ENCODE peak calls at places on chromosomes 2 and 18, in eight cellular contexts. F, J, M, K, B, I, Y and V are unnamed samples.

GRCh38 chr2:98708396-98709186 is 22.3 kb downstream of the MGAT4A start:
- DNase-seq in F (no peak), M (no peak), K (no peak), I (no peak), Y (no peak), B (no peak), J (no peak), V (no peak)

GRCh38 chr2:212995920-212996319 is 155.5 kb downstream of the IKZF2 start:
- DNase-seq in B (no peak), J (no peak), M (no peak), F (no peak), K (no peak), I (no peak), Y (no peak), V (no peak)

GRCh38 chr2:184302506-184302905 is 295.8 kb upstream of the ZNF804A start:
- DNase-seq in B (no peak), K (no peak), M (no peak), I (no peak), J (no peak), Y (no peak), F (no peak), V (no peak)

GRCh38 chr18:45617284-45617683 is 2.0 kb downstream of the SLC14A2 start:
- DNase-seq in M (no peak), F (peak; percentile 74), J (peak; percentile 62), K (peak; percentile 94), Y (no peak), B (peak; percentile 89), I (peak; percentile 62), V (peak; percentile 95)

GRCh38 chr2:240920783-240921231 is 14.7 kb downstream of the CROCC2 start:
- DNase-seq in B (peak; percentile 55), I (peak; percentile 17), F (no peak), J (no peak), M (peak; percentile 10), K (peak; percentile 58), Y (no peak), V (peak; percentile 59)

GRCh38 chr18:79987566-79987965 is 797 bp downstream of the TXNL4A start:
- DNase-seq in M (no peak), I (no peak), Y (no peak), B (no peak), K (no peak), F (no peak), J (no peak), V (no peak)

GRCh38 chr2:45006041-45006941 is 3.0 kb downstream of the SIX2 start:
- DNase-seq in K (no peak), B (no peak), Y (no peak), M (peak; percentile 58), F (no peak), J (no peak), I (no peak), V (no peak)

GRCh38 chr2:10132596-10132995 is 10.1 kb downstream of the RRM2 start:
- DNase-seq in I (no peak), F (no peak), Y (no peak), K (no peak), M (peak; percentile 51), J (no peak), B (no peak), V (no peak)

DNA sequence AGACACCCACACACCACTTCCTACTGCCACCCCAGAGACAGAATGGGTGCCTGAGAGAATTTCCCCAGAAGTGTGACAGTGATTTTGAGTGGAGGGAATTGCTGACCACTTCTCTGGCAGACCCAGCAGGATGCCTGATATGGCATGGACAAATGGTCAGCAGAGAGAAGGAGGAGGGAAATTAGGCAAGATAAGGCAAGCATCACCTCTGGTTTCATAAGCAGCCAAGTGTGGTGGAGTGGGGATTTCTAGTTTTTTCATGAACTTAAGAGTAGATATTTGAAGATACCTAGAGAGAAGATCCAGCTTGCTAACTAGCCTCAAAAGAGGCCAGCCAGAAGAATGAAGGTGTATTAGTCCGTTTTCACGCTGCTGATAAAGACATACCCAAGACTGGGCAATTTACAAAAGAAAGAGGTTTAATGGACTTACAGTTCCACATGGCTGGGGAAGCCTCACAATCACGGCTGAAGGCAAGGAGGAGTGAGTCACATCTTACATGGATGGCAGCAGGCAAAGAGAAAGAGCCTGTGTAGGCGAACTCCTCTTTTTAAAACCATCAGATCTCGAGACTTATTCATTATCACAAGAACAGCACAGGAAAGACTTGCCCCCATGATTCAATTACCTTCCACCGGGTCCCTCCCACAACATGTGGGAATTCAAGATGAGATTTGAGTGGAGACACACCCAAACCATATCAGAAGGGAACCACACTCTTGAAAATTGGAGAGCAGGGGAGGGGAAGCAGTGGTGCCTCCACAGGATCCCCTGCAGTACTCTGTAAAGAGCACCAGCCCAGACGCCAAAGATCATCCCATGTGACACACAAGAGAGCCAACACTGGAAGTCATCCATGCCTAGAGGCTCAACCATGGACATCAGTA is 64.2 kb downstream of the RBM43 start:
- DNase-seq in F (no peak), I (no peak), J (no peak), B (no peak), M (no peak), K (no peak), Y (no peak), V (no peak)
- H3K4me1 ChIP-seq in F (no peaks in the 10 kb centered on the region), I (no peaks in the 10 kb centered on the region), J (no peaks in the 10 kb centered on the region), B (no peaks in the 10 kb centered on the region), M (no peaks in the 10 kb centered on the region), K (no peaks in the 10 kb centered on the region), Y (peaks cover 12% of the 10 kb centered on the region), V (no peaks in the 10 kb centered on the region)

GRCh38 chr2:235042576-235043515 is 91.0 kb downstream of the SH3BP4 start:
- DNase-seq in F (no peak), B (no peak), I (no peak), K (no peak), M (no peak), Y (no peak), J (no peak), V (no peak)

GRCh38 chr2:235043762-235044500 is 92.1 kb downstream of the SH3BP4 start:
- DNase-seq in K (no peak), I (no peak), M (no peak), F (no peak), J (peak; percentile 39), B (no peak), Y (no peak), V (no peak)

GRCh38 chr2:235045336-235045972 is 93.6 kb downstream of the SH3BP4 start:
- DNase-seq in K (no peak), M (no peak), I (no peak), F (no peak), Y (no peak), J (no peak), B (no peak), V (no peak)

GRCh38 chr2:235045973-235046343 is 94.1 kb downstream of the SH3BP4 start:
- DNase-seq in I (no peak), B (no peak), K (no peak), J (no peak), Y (no peak), M (no peak), F (no peak), V (no peak)

GRCh38 chr2:235044501-235045271 is 92.9 kb downstream of the SH3BP4 start:
- DNase-seq in F (no peak), B (no peak), Y (no peak), M (no peak), J (no peak), K (no peak), I (no peak), V (no peak)
- H3K4me3 ChIP-seq in F (no peak overlapping the region), B (no peak overlapping the region), Y (no peak overlapping the region), M (no peak overlapping the region), J (no peak overlapping the region), K (no peak overlapping the region), I (no peak overlapping the region), V (no peak overlapping the region)

GRCh38 chr2:236375973-236376476 is 111.8 kb upstream of the ASB18 start:
- DNase-seq in B (peak; percentile 11), K (no peak), J (no peak), I (no peak), M (no peak), F (no peak), Y (no peak), V (no peak)

GRCh38 chr2:236376566-236377244 is 112.5 kb upstream of the ASB18 start:
- DNase-seq in F (no peak), I (no peak), M (no peak), J (no peak), B (no peak), K (no peak), Y (no peak), V (no peak)

GRCh38 chr2:236378851-236379250 is 114.6 kb upstream of the ASB18 start:
- DNase-seq in B (peak; percentile 44), J (no peak), F (no peak), K (no peak), Y (no peak), I (no peak), M (no peak), V (no peak)

GRCh38 chr2:236380051-236380612 is 115.9 kb upstream of the ASB18 start:
- DNase-seq in F (no peak), M (no peak), Y (no peak), J (no peak), B (no peak), I (no peak), K (no peak), V (no peak)
- H3K27ac ChIP-seq in F (no peak overlapping the region), M (no peak overlapping the region), Y (no peak overlapping the region), J (no peak overlapping the region), B (no peak overlapping the region), I (no peak overlapping the region), K (no peak overlapping the region), V (no peak overlapping the region)

GRCh38 chr2:239114616-239115265 is 266.9 kb downstream of the TWIST2 start:
- DNase-seq in F (no peak), I (no peak), B (no peak), J (no peak), M (no peak), K (no peak), Y (no peak), V (no peak)

GRCh38 chr2:239113164-239113563 is 265.3 kb downstream of the TWIST2 start:
- DNase-seq in J (no peak), Y (no peak), M (no peak), F (no peak), K (no peak), I (no peak), B (no peak), V (no peak)

GRCh38 chr2:239112127-239112774 is 264.4 kb downstream of the TWIST2 start:
- DNase-seq in F (no peak), B (no peak), Y (no peak), K (no peak), I (no peak), M (no peak), J (no peak), V (no peak)

GRCh38 chr2:239114119-239114581 is 266.3 kb downstream of the TWIST2 start:
- DNase-seq in Y (no peak), F (no peak), M (peak; percentile 66), J (no peak), I (no peak), K (no peak), B (no peak), V (no peak)

DNA sequence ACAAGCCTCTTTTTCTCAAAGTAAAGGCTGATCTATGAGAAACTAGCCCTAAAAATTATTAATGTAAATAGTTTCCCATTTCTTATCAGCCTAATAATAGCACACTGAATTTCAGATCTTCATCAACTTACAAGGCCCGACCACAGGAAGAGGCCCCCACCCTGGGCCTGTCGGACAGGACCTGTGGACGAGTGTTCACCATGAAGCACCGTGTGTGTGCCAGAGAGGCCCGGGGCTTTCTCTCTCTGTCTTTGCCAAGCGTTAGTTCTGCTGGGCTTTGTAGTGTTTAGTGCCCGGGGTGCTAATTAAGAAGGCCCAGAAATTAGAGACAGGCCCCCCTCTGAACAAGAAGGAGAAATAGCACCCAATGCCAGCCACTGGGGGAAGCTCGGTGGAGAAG is 265.7 kb downstream of the TWIST2 start:
- DNase-seq in K (no peak), M (no peak), Y (no peak), J (no peak), I (no peak), F (no peak), B (no peak), V (no peak)
- H3K4me1 ChIP-seq in K (peaks cover 11% of the 10 kb centered on the region), M (no peaks in the 10 kb centered on the region), Y (no peaks in the 10 kb centered on the region), J (peaks cover 10% of the 10 kb centered on the region), I (peaks cover 20% of the 10 kb centered on the region), F (no peaks in the 10 kb centered on the region), B (peaks cover 22% of the 10 kb centered on the region), V (peaks cover 4% of the 10 kb centered on the region)